ENCODE peak calls at places on chromosomes 13 and 19, in six cellular contexts. Q is fibroblast of pulmonary artery, N is foreskin fibroblast, I is LNCaP clone FGC, E is colonic mucosa, C is tibial nerve. B is an unnamed sample.

GRCh38 chr13:113861433-113862030 is 2.3 kb downstream of the GAS6 start:
- DNase-seq in Q (no peak), N (peak; percentile 83), I (no peak), E (peak; percentile 43), C (no peak), B (no peak)

GRCh38 chr19:10294368-10294697 is 4.6 kb downstream of the ICAM5 start:
- DNase-seq in Q (no peak), N (peak; percentile 38), I (no peak), E (no peak), C (no peak), B (no peak)

GRCh38 chr13:65733110-65733509 is 1497.0 kb downstream of the PCDH9 start:
- DNase-seq in Q (no peak), N (no peak), I (no peak), E (no peak), C (no peak), B (no peak)

GRCh38 chr13:102825921-102826706 is 19.7 kb upstream of the ERCC5 start:
- DNase-seq in Q (peak; percentile 96), N (peak; percentile 93), I (no peak), E (no peak), C (no peak), B (peak; percentile 90)

GRCh38 chr19:37699057-37699456 is 20.5 kb downstream of the ZNF607 start:
- DNase-seq in Q (no peak), N (no peak), I (no peak), E (no peak), C (no peak), B (no peak)

GRCh38 chr19:54684537-54684936 is 21.8 kb downstream of the LILRB4 start:
- DNase-seq in Q (peak; percentile 7), N (no peak), I (peak; percentile 43), E (no peak), C (no peak), B (peak; percentile 3)

GRCh38 chr19:35555301-35556005 is 8.0 kb downstream of the ATP4A start:
- DNase-seq in Q (peak; percentile 36), N (peak; percentile 53), I (no peak), E (no peak), C (no peak), B (peak; percentile 27)

GRCh38 chr19:30263719-30264440 is 108.3 kb upstream of the ZNF536 start:
- DNase-seq in Q (no peak), N (no peak), I (no peak), E (no peak), C (no peak), B (no peak)

GRCh38 chr19:44596428-44597130 is 16.8 kb upstream of the IGSF23 start:
- DNase-seq in Q (no peak), N (no peak), I (no peak), E (peak; percentile 75), C (no peak), B (no peak)

GRCh38 chr19:3708207-3708931 is at the start of gene TJP3:
- DNase-seq in Q (no peak), N (peak; percentile 53), I (no peak), E (peak; percentile 89), C (no peak), B (no peak)

GRCh38 chr13:66069570-66069969 is 1160.6 kb downstream of the PCDH9 start:
- DNase-seq in Q (no peak), N (peak; percentile 56), I (no peak), E (no peak), C (no peak), B (no peak)

GRCh38 chr13:111976474-111977183 is 90.3 kb upstream of the SOX1 start:
- DNase-seq in Q (no peak), N (no peak), I (no peak), E (no peak), C (no peak), B (no peak)

GRCh38 chr13:106446011-106446410 is 89.5 kb downstream of the EFNB2 start:
- DNase-seq in Q (peak; percentile 25), N (peak; percentile 76), I (no peak), E (no peak), C (no peak), B (peak; percentile 46)

GRCh38 chr13:48975926-48976676 is 389 bp downstream of the FNDC3A start:
- DNase-seq in Q (peak; percentile 81), N (peak; percentile 95), I (no peak), E (peak; percentile 81), C (peak; percentile 61), B (peak; percentile 85)

GRCh38 chr13:99227909-99228688 is 27.4 kb downstream of the UBAC2 start:
- DNase-seq in Q (no peak), N (no peak), I (no peak), E (no peak), C (no peak), B (no peak)

GRCh38 chr13:97257800-97258799 is 36.0 kb downstream of the MBNL2 start:
- DNase-seq in Q (peak; percentile 98), N (peak; percentile 80), I (no peak), E (no peak), C (no peak), B (peak; percentile 97)

GRCh38 chr19:38362076-38362945 is 12.1 kb upstream of the PSMD8 start:
- DNase-seq in Q (peak; percentile 49), N (peak; percentile 82), I (peak; percentile 48), E (peak; percentile 95), C (peak; percentile 43), B (peak; percentile 54)

GRCh38 chr19:45638930-45639729 is at the start of gene EML2:
- DNase-seq in Q (no peak), N (peak; percentile 56), I (no peak), E (peak; percentile 78), C (no peak), B (peak; percentile 37)

DNA sequence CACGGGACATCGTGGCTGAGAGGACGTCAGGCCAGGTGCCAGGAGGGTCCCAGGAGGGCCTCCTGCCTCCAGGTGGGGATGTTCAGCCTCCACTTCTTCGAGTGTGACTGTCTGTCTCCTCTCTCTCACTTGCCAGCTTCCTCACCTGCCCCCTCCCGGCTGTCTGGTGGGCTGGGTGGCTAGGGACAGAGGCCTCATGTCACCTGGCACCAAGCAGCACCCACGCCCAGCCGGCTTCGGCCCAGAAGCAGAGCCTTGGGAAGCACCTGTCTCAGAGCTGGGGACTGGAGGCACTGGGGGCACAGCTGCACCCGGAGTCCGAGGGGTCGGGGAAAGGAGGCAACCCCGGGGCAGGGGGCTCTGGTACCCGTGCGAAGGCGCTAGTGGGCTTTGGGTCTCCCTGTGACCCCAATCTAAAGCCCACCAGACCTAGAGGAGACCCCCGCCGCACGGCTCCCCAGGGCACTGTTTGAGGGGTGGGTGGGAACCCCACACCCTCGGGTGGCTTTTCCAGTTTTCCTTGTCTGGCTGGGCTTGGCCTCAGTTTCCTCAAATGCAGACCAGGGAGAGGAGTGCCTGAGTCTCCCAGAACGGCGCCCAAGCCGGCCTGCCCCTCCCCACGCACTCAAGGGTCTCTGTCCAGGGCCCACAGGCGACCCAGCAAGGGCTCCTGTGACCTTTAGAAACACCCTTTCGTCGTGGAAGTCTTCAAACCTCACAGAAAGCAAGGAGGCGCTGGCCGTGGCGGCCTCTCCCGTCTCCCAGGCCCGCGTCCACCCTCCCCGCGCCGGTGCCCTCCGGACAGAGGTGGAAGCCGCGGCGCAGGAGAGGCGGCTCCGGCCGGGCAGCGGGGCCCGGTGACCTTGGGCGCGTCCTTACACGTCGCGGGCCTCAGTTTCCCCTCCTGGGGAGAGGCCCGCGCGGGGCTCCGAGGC is 656 bp upstream of the HCN2 start:
- DNase-seq in Q (no peak), N (no peak), I (no peak), E (no peak), C (no peak), B (no peak)
- TF ChIP-seq CTCF in Q (no peak), N (no peak), I (no peak), E (no peak), C (no peak), B (no peak)

GRCh38 chr19:58055483-58055874 is 3.6 kb upstream of the ZNF135 start:
- DNase-seq in Q (no peak), N (peak; percentile 28), I (no peak), E (no peak), C (no peak), B (no peak)

GRCh38 chr19:58053480-58054156 is 5.5 kb upstream of the ZNF135 start:
- DNase-seq in Q (no peak), N (no peak), I (no peak), E (no peak), C (no peak), B (no peak)

GRCh38 chr19:58056261-58056660 is 2.8 kb upstream of the ZNF135 start:
- DNase-seq in Q (no peak), N (no peak), I (no peak), E (no peak), C (no peak), B (no peak)

GRCh38 chr19:58056861-58057260 is 2.2 kb upstream of the ZNF135 start:
- DNase-seq in Q (no peak), N (no peak), I (no peak), E (no peak), C (no peak), B (no peak)

DNA sequence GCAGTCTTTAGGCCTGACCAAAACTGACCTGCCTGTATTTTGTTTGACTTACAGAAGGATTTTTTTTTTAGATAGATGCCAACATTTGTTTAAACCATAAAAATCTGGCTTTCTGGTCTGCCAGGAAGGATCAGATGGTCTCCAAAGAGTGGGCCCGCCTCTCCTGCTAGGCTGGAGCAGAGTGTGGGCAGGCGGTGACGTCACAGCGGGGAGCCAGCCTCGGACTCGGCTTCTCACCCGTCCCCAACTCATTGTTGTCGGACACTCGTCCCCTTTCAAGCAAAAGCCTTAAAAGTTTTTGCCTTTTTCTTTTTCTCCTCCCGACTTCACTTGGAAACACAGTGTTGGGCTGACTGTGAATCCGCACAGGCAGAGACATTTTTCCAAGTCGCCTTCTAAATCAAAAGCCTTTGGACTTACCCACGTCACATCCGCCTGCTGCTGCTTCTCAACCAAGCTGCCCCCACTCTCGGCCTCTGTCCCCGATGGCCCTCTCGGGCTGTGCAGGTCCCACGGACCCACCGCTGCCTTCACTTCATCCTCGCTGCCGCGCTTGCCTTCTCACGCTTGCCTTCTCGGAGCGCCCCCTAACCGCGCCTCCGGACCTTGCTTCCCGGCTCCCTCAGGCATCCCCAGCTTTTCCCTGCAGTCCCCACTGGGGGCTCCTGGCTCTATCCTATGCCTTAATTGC is 4.1 kb upstream of the ZNF135 start:
- DNase-seq in Q (peak; percentile 12), N (peak; percentile 58), I (no peak), E (no peak), C (no peak), B (peak; percentile 7)
- H3K4me3 ChIP-seq in Q (peak overlapping the region; percentile 14), N (peak overlapping the region; percentile 20), I (peak overlapping the region; percentile 7), E (no peak overlapping the region), C (peak overlapping the region; percentile 36), B (peak overlapping the region; percentile 21)

DNA sequence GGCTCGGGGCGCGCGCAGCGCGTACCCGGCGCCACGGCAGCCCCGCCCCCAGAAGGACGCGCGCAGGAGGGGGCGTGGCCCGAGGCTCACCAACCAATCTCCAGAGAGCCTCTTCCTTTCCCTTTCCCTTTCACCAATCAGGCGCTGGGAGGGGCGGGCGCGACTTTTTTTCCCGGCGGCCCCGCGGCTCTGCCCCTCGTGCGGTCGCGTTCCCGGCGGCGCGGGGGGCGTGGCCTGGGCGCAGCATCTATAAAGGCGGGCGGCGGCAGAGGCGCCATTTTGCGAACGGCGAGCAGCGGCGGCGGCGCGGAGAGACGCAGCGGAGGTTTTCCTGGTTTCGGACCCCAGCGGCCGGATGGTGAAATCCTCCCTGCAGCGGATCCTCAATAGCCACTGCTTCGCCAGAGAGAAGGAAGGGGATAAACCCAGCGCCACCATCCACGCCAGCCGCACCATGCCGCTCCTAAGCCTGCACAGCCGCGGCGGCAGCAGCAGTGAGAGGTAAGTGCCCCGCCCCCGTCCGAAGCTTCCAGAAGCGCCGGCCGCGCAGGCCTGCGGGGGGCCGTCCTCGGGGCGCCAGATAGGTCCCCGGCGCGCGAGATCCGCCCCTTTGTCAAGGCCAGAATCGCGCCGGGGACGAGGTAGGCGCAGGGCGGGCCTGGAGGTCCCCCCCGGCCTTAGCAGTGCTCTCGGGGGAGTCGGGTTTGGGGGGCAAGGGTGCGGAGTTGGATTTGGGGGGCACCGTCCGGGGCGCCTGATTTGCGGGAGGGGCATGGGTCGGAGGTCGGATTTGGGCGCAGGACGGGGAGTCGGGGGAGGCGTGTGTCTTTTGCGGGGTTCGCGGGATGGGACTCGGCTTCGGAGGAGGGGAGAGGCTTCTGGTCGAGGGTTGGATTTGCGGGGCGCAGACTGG is 12.5 kb downstream of the PEAK3 start:
- DNase-seq in Q (peak; percentile 97), N (peak; percentile 99), I (peak; percentile 76), E (peak; percentile 99), C (peak; percentile 97), B (peak; percentile 97)
- TF ChIP-seq CTCF in Q (no peak), N (no peak), I (no peak), E (no peak), C (peak; percentile 6), B (peak; percentile 5)

GRCh38 chr13:32237681-32238080 is 77.5 kb downstream of the ZAR1L start:
- DNase-seq in Q (no peak), N (no peak), I (no peak), E (no peak), C (no peak), B (no peak)
- H3K4me3 ChIP-seq in Q (no peak overlapping the region), N (no peak overlapping the region), I (no peak overlapping the region), E (no peak overlapping the region), C (no peak overlapping the region), B (no peak overlapping the region)